ENCODE peak calls at places on chromosome 7, in eight cellular contexts. L is PC-3, S is neural progenitor cell, V is HCT116, G is MM.1S, Y is GM23338, A is hepatocyte, Z is SK-N-SH. O is an unnamed sample.

GRCh38 chr7:44291066-44291732 is 34.2 kb downstream of the CAMK2B start:
- DNase-seq in A (no peak), S (no peak), G (no peak), Y (no peak), Z (peak), L (peak), V (no peak), O (no peak)

GRCh38 chr7:30800785-30801252 is 29.6 kb downstream of the MINDY4 start:
- DNase-seq in A (peak), L (peak), Y (peak), Z (peak), G (peak), S (peak), V (peak), O (peak)

GRCh38 chr7:93359520-93360198 is 127.5 kb downstream of the VPS50 start:
- DNase-seq in G (no peak), Z (no peak), Y (no peak), S (no peak), L (no peak), V (no peak), A (peak), O (no peak)

GRCh38 chr7:92730808-92731207 is 105.6 kb downstream of the CDK6 start:
- DNase-seq in G (no peak), Z (no peak), V (no peak), Y (no peak), S (no peak), A (no peak), L (peak), O (no peak)

GRCh38 chr7:34313289-34313688 is 344.7 kb upstream of the NPSR1 start:
- DNase-seq in L (no peak), G (no peak), Z (no peak), S (no peak), V (no peak), A (no peak), Y (no peak), O (no peak)

GRCh38 chr7:98406827-98407226 is 5.9 kb upstream of the BAIAP2L1 start:
- DNase-seq in S (no peak), A (no peak), L (no peak), Z (no peak), G (no peak), Y (no peak), V (no peak), O (no peak)

GRCh38 chr7:108604685-108605077 is 35.0 kb downstream of the DNAJB9 start:
- DNase-seq in L (no peak), S (no peak), A (no peak), V (no peak), Z (no peak), G (no peak), Y (no peak), O (no peak)

GRCh38 chr7:77326131-77326530 is 90.0 kb downstream of the GSAP start:
- DNase-seq in Z (no peak), A (no peak), Y (no peak), G (no peak), S (no peak), V (no peak), L (peak), O (no peak)

GRCh38 chr7:29207469-29207868 is 12.9 kb downstream of the CHN2 start:
- DNase-seq in Y (no peak), S (no peak), A (no peak), G (no peak), L (peak), Z (no peak), V (no peak), O (no peak)

GRCh38 chr7:3636131-3636860 is 335.2 kb downstream of the SDK1 start:
- DNase-seq in S (no peak), V (no peak), G (no peak), L (peak), Z (no peak), A (no peak), Y (no peak), O (no peak)

GRCh38 chr7:130893441-130893894 is 159.5 kb upstream of the KLF14 start:
- DNase-seq in L (no peak), Y (no peak), A (no peak), G (no peak), V (no peak), Z (no peak), S (no peak), O (no peak)

GRCh38 chr7:114302858-114303257 is 111.8 kb upstream of the FOXP2 start:
- DNase-seq in S (no peak), G (no peak), L (peak), Z (no peak), A (no peak), Y (no peak), V (peak), O (no peak)

GRCh38 chr7:46089281-46089680 is 168.2 kb upstream of the IGFBP3 start:
- DNase-seq in V (no peak), S (no peak), A (no peak), G (no peak), Z (no peak), L (peak), Y (no peak), O (no peak)

GRCh38 chr7:116399808-116400207 is 99.7 kb upstream of the CAV2 start:
- DNase-seq in A (peak), Y (no peak), S (no peak), Z (no peak), G (no peak), V (no peak), L (peak), O (no peak)

GRCh38 chr7:120941856-120942255 is 8.7 kb upstream of the ING3 start:
- DNase-seq in Y (no peak), V (no peak), A (no peak), L (no peak), Z (no peak), S (no peak), G (no peak), O (no peak)

DNA sequence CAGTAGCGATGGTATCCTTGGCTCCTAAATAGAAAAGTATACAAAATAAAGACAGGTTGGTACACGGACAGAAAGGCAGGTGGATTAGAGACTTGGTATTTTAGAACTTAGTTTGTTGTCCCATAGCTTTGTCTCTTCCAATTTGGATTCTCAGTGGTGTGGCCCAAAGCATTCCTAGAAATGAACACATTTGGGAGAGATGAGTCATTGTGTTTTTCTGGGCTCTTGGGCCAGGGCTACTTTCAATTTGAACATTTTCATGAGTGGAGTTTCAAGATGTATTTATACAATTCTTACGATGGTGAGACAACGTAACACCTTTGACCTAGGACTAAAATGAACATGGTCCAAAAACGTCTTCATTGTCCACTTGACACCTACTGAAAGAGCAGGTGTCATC is 225.1 kb upstream of the YAE1 start:
- DNase-seq in S (no peak), L (no peak), Y (no peak), V (no peak), A (no peak), G (no peak), Z (no peak), O (no peak)
- TF ChIP-seq EZH2phosphoT487 in S (no peak), L (no peak), Y (no peak), V (no peak), A (no peak), G (no peak), Z (no peak), O (no peak)

DNA sequence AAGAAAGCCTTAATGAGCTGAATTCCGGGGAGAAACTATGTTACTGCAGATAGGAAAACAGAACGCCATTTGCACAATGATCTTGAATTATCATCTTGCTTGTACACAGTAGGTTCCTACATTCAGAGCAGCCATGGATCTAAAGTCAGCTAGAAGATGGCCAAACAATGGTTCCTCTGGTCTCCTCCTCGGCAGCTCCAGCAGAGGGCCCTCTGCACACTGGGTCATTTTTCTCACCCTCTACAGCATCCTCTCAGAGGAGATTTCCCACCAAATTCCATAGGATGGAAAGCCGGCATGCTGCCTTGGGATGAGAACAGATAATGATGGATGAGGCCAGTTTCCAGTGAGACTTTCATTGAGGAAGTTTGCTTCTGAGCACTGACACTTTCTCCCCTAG is 308.5 kb upstream of the NFE2L3 start:
- DNase-seq in A (no peak), Y (no peak), V (no peak), L (no peak), G (no peak), S (no peak), Z (no peak), O (no peak)
- TF ChIP-seq CTCF in A (no peak), Y (peak), V (peak), L (no peak), G (no peak), S (no peak), Z (peak), O (peak)

GRCh38 chr7:22343071-22343470 is 13.9 kb downstream of the RAPGEF5 start:
- DNase-seq in Z (no peak), Y (no peak), V (no peak), A (no peak), L (no peak), G (no peak), S (no peak), O (no peak)
- H2AFZ ChIP-seq in Z (no peak), Y (no peak), V (no peak), A (no peak), L (no peak), G (no peak), S (no peak), O (no peak)

GRCh38 chr7:2131791-2132190 is 101.0 kb downstream of the MAD1L1 start:
- DNase-seq in Y (no peak), G (no peak), Z (no peak), S (no peak), A (no peak), L (no peak), V (no peak), O (no peak)
- TF ChIP-seq EZH2phosphoT487 in Y (no peak), G (no peak), Z (no peak), S (no peak), A (no peak), L (no peak), V (no peak), O (no peak)

GRCh38 chr7:22732556-22733126 is 5.6 kb downstream of the IL6 start:
- DNase-seq in G (peak), Y (peak), A (no peak), L (peak), Z (no peak), S (no peak), V (peak), O (peak)
- TF ChIP-seq CTCF in G (peak), Y (peak), A (peak), L (peak), Z (peak), S (peak), V (peak), O (peak)

O was measured in OCI-LY7.